ENCODE peak calls at places on chromosomes 1 and 21, in five cellular contexts. E is tibial artery, G is right lobe of liver, Q is psoas muscle, O is MM.1S. Z is an unnamed sample.

GRCh38 chr1:230507671-230508407 is 81.7 kb upstream of the PGBD5 start:
- DNase-seq in O (no peak), G (no peak), Q (peak; percentile 25), E (no peak), Z (peak; percentile 67)

GRCh38 chr1:37113285-37113684 is 79.0 kb upstream of the GRIK3 start:
- DNase-seq in Q (no peak), O (no peak), E (no peak), G (no peak), Z (no peak)

GRCh38 chr21:44648557-44649311 is 2.5 kb downstream of the KRTAP10-11 start:
- DNase-seq in O (no peak), Q (no peak), E (no peak), G (no peak), Z (no peak)

GRCh38 chr1:17116643-17117042 is 2.6 kb downstream of the PADI2 start:
- DNase-seq in Q (no peak), G (no peak), O (no peak), E (no peak), Z (no peak)

GRCh38 chr1:169312084-169312954 is 55.3 kb downstream of the NME7 start:
- DNase-seq in E (no peak), O (peak; percentile 71), G (no peak), Q (no peak), Z (no peak)

GRCh38 chr21:26169061-26169610 is 1.4 kb downstream of the APP start:
- DNase-seq in Q (peak; percentile 20), E (peak; percentile 33), O (peak; percentile 77), G (peak; percentile 50), Z (peak; percentile 76)

GRCh38 chr21:27201197-27201596 is 234.3 kb upstream of the ADAMTS5 start:
- DNase-seq in O (no peak), E (no peak), Q (no peak), G (no peak), Z (no peak)

GRCh38 chr1:240178366-240178765 is 86.7 kb downstream of the FMN2 start:
- DNase-seq in E (no peak), Q (no peak), G (no peak), O (no peak), Z (no peak)

GRCh38 chr1:205351984-205352713 is 4.6 kb downstream of the KLHDC8A start:
- DNase-seq in E (no peak), G (no peak), Q (no peak), O (peak; percentile 49), Z (peak; percentile 64)

GRCh38 chr1:3105167-3105863 is 36.3 kb downstream of the PRDM16 start:
- DNase-seq in G (no peak), Q (no peak), O (no peak), E (no peak), Z (no peak)

GRCh38 chr1:10718083-10718415 is 78.4 kb downstream of the CASZ1 start:
- DNase-seq in G (no peak), O (no peak), Q (no peak), E (no peak), Z (no peak)

GRCh38 chr21:45975017-45975595 is 6.5 kb upstream of the COL6A1 start:
- DNase-seq in Q (peak; percentile 66), E (peak; percentile 67), G (no peak), O (no peak), Z (peak; percentile 81)

GRCh38 chr1:208924011-208924410 is 659.5 kb upstream of the CAMK1G start:
- DNase-seq in Q (no peak), O (peak; percentile 25), G (no peak), E (no peak), Z (no peak)

GRCh38 chr1:38474738-38475623 is 384.6 kb downstream of the RRAGC start:
- DNase-seq in Q (no peak), G (no peak), O (peak; percentile 93), E (no peak), Z (no peak)

GRCh38 chr1:36517415-36517814 is 34.7 kb upstream of the CSF3R start:
- DNase-seq in G (no peak), Q (no peak), E (no peak), O (no peak), Z (no peak)

GRCh38 chr1:167878372-167879160 is 35.4 kb downstream of the ADCY10 start:
- DNase-seq in G (no peak), E (no peak), Q (no peak), O (no peak), Z (no peak)

GRCh38 chr21:39660191-39660590 is 47.5 kb downstream of the B3GALT5 start:
- DNase-seq in Q (no peak), O (no peak), E (no peak), G (no peak), Z (no peak)

GRCh38 chr1:21126324-21126723 is 50.4 kb downstream of the EIF4G3 start:
- DNase-seq in E (no peak), O (no peak), Q (no peak), G (no peak), Z (no peak)

GRCh38 chr1:27666791-27667254 is 5.2 kb downstream of the IFI6 start:
- DNase-seq in E (no peak), O (no peak), Q (no peak), G (no peak), Z (peak; percentile 64)

GRCh38 chr1:243962541-243962940 is 88.5 kb upstream of the ZBTB18 start:
- DNase-seq in G (no peak), O (no peak), E (no peak), Q (no peak), Z (no peak)

GRCh38 chr21:45574081-45574501 is 31.9 kb upstream of the SLC19A1 start:
- DNase-seq in E (no peak), O (no peak), G (peak; percentile 30), Q (no peak), Z (peak; percentile 55)

GRCh38 chr1:25550683-25551310 is 7.4 kb downstream of the LDLRAP1 start:
- DNase-seq in G (no peak), Q (no peak), E (no peak), O (no peak), Z (no peak)
- H3K4me1 ChIP-seq in G (peaks cover 12% of the 10 kb centered on the region), Q (peaks cover 76% of the 10 kb centered on the region), E (peaks cover 45% of the 10 kb centered on the region), O (peaks cover 69% of the 10 kb centered on the region), Z (peaks cover 3% of the 10 kb centered on the region)

DNA sequence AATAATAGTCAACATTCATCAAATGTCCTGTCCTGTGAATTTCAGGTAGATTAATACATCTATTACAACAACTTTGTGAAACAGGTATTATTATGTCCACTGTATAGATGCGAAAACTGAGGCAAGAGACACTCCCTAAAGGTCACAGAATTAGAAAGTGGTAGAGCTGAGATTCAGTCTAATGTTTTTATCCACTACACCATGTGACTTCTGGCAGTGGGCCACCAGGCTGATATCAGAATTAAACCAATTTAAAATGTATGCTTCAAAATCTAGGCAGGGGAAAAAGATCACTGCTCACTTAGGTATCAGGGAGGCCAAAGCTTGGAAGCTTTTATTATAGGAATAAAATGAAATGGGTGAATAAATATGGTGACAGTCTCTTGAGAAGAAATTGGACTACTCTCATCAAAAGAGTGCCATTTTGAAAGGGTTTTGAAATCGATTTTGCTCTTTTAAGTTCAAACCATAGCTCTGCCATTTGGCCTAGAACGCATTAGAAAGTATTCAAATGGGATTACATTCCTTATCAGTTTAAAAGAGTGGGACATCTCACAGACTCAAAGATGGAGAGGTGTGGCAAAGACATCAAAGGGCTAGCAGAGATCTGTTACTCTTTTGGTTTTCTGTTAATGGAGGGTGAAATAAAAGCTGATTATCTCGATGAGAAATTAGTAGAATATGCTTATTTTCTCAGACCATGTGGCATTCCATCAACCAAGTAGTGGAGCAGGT is 1.9 kb downstream of the DDAH1 start:
- DNase-seq in G (no peak), O (no peak), Q (no peak), E (no peak), Z (no peak)
- H3K27ac ChIP-seq in G (peak overlapping the region; percentile 65), O (no peak overlapping the region), Q (no peak overlapping the region), E (no peak overlapping the region), Z (no peak overlapping the region)

DNA sequence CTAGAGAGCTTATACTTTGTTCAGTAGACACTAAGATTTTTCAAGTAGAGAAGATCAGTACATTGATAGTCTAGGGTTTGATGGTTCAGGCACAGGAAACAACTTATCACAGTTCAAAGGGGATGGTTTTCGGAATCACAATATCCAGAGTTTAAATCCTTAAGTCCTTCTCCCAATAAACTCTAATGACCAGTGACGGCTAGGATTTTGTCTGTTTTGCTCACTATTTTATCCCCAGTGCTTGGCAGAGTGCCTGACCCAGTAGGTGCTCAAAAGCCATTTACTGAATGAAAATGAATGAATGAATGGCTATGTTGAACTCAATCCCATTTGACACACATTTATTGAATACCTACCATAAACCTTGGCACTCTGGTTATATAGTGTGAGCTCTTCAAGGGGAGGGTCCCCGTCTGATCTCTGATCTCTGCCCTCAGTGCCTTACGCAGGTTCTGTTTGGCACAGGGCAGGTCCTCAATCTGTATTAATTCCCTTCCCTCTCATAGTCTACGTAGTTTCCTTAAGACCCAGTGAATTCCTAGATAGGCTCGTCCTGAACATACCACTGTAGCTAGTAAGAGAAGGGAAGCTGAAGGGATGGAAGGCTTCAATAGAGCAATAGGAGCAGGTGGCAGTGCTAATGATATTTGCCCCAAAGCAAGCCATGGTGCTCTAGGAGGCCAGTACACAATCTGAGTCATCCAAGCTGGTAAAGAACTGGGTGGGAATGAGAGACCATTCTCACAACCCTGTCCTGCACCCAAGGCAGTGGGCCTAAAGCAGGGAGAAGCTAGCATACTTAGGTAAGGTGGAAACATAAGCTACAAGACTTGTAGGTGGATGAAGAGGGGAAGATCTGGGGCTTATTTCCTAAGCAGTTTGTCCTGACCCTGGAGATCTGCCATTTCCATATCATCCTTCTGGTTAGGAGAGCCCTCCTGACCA is 53.4 kb downstream of the DMAP1 start:
- DNase-seq in G (no peak), E (no peak), Q (no peak), O (no peak), Z (no peak)
- H3K4me1 ChIP-seq in G (no peaks in the 10 kb centered on the region), E (no peaks in the 10 kb centered on the region), Q (no peaks in the 10 kb centered on the region), O (no peaks in the 10 kb centered on the region), Z (no peaks in the 10 kb centered on the region)

DNA sequence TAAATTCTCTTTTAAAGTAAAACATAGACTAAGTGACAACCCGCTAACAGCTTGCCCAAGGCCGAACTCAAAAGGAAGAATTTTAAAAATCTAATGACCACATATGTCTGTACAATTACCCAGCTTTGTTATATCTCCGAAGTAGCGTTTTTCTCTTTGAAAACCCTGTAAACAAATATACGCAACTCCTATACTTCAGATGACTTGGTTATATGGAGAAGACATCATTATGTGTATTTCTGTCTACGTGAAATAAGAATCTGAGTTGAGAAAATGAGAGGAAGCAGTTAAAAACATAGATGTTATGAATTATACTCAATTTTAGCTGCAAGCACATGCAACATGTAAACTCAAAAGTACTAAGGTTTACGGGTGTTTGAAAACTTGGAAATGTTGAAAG is 2.0 kb downstream of the PBX1 start:
- DNase-seq in G (no peak), E (no peak), O (no peak), Q (no peak), Z (no peak)
- H3K27ac ChIP-seq in G (peak overlapping the region; percentile 53), E (peak overlapping the region; percentile 80), O (no peak overlapping the region), Q (peak overlapping the region; percentile 74), Z (no peak overlapping the region)

GRCh38 chr1:234520908-234521801 is 42.2 kb upstream of the TARBP1 start:
- DNase-seq in E (no peak), G (no peak), O (no peak), Q (no peak), Z (no peak)
- H3K4me1 ChIP-seq in E (peaks cover 12% of the 10 kb centered on the region), G (peaks cover 21% of the 10 kb centered on the region), O (peaks cover 27% of the 10 kb centered on the region), Q (peaks cover 70% of the 10 kb centered on the region), Z (no peaks in the 10 kb centered on the region)

DNA sequence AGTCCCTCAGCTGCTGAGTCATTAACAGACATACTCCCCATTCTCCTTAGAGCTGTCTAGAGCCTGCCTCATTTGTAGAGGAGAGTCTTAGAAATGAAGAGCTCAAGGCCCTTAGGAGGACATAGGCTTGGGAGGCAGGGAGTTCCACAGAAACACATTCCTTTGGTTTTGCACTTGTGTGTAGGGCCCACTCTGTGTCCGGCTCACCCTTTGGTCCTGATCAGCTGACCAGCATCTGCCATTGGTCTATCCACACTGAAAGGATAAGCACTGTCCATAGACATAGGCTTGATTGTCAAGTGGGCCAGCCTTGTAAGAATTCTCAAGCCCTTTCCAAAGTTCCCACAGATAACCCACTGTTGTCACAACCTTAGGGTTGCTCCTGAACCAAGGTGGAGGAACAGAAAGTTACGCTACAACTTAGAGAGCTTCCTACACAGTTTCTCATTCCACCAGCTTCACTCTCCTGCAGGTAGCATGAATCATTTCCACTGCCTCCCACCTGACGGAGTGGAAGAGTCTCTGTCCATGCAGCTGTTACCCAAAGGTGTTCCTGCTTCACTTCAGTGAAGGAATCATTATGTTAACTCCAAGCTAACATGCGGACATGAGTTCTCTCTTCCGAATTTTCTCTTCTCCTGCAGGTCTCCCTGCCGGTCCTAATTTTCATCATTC is 96.1 kb downstream of the TNFSF18 start:
- DNase-seq in O (no peak), Q (no peak), G (no peak), E (no peak), Z (no peak)
- H3K27ac ChIP-seq in O (no peak overlapping the region), Q (no peak overlapping the region), G (no peak overlapping the region), E (no peak overlapping the region), Z (no peak overlapping the region)